ENCODE peak calls at places on chromosomes 3 and 15, in five cellular contexts. J is stomach, N is SJSA1, B is fibroblast of lung, I is cardiac muscle cell. F is an unnamed sample.
A peak's percentile ranks its signal among the peaks of the same experiment; 100 is the strongest.

GRCh38 chr15:33988384-33988783 is 20.1 kb downstream of the CHRM5 start:
- DNase-seq in J (no peak), N (no peak), B (peak; percentile 12), I (no peak), F (no peak)

GRCh38 chr15:96331942-96332853 is 1.7 kb downstream of the NR2F2 start:
- DNase-seq in J (no peak), N (no peak), B (peak; percentile 44), I (peak; percentile 66), F (no peak)

GRCh38 chr3:196518999-196519737 is 4.0 kb upstream of the SMCO1 start:
- DNase-seq in J (peak; percentile 67), N (peak; percentile 84), B (peak; percentile 79), I (peak; percentile 79), F (peak; percentile 56)

GRCh38 chr3:127746400-127747057 is 73.8 kb downstream of the ABTB1 start:
- DNase-seq in J (no peak), N (peak; percentile 79), B (no peak), I (no peak), F (no peak)

GRCh38 chr15:82647835-82648256 is 683 bp upstream of the CPEB1 start:
- DNase-seq in J (no peak), N (no peak), B (no peak), I (no peak), F (no peak)

GRCh38 chr15:34621675-34622074 is 38.2 kb upstream of the GOLGA8B start:
- DNase-seq in J (no peak), N (no peak), B (peak; percentile 56), I (peak; percentile 7), F (no peak)

GRCh38 chr15:98889930-98890695 is 117.5 kb downstream of the PGPEP1L start:
- DNase-seq in J (no peak), N (peak; percentile 59), B (peak; percentile 75), I (peak; percentile 63), F (no peak)

GRCh38 chr3:159234306-159234705 is 432.5 kb downstream of the MFSD1 start:
- DNase-seq in J (no peak), N (no peak), B (no peak), I (peak; percentile 10), F (no peak)

GRCh38 chr3:195226445-195226844 is 44.5 kb downstream of the XXYLT1 start:
- DNase-seq in J (peak; percentile 13), N (peak; percentile 13), B (no peak), I (no peak), F (no peak)

GRCh38 chr15:71683401-71684274 is 126.7 kb upstream of the NR2E3 start:
- DNase-seq in J (no peak), N (no peak), B (no peak), I (no peak), F (no peak)

GRCh38 chr15:89714775-89715174 is 24.2 kb downstream of the WDR93 start:
- DNase-seq in J (no peak), N (no peak), B (no peak), I (peak; percentile 86), F (no peak)

GRCh38 chr3:117226932-117227331 is 517.4 kb downstream of the TUSC7 start:
- DNase-seq in J (no peak), N (no peak), B (no peak), I (no peak), F (no peak)

GRCh38 chr3:181311186-181311585 is 321.6 kb upstream of the DNAJC19 start:
- DNase-seq in J (peak; percentile 46), N (no peak), B (no peak), I (no peak), F (no peak)

DNA sequence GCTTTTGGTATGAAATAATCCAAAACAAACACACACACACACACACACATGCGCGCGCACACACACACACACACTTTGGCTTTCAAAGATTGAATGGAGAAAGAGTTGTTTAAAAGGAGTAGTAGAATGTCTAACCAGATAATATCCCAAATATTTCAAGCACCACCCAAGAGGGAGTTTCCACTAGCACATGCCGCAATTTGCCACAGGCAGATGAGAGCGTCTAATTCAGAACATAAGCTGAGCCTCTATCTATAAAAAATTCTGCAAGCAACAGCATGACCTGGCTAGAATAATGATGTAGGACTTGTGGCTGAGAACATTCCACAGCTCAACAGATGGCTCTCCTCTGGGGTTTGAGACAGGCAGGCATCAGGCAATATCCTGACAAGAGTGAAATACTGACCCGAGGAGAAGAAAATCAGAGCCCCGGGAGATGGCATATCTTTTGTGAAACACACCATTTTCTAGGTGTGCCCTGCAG is 302.5 kb upstream of the GADL1 start:
- DNase-seq in J (no peak), N (peak; percentile 56), B (peak; percentile 66), I (peak; percentile 73), F (peak; percentile 59)
- H3K4me3 ChIP-seq in J (no peak overlapping the region), N (no peak overlapping the region), B (no peak overlapping the region), I (no peak overlapping the region), F (no peak overlapping the region)

GRCh38 chr15:85496551-85497545 is 116.4 kb downstream of the AKAP13 start:
- DNase-seq in J (peak; percentile 53), N (no peak), B (no peak), I (no peak), F (no peak)
- H3K4me1 ChIP-seq in J (peaks cover 68% of the 10 kb centered on the region), N (peaks cover 27% of the 10 kb centered on the region), B (peaks cover 4% of the 10 kb centered on the region), I (peaks cover 40% of the 10 kb centered on the region), F (no peaks in the 10 kb centered on the region)

DNA sequence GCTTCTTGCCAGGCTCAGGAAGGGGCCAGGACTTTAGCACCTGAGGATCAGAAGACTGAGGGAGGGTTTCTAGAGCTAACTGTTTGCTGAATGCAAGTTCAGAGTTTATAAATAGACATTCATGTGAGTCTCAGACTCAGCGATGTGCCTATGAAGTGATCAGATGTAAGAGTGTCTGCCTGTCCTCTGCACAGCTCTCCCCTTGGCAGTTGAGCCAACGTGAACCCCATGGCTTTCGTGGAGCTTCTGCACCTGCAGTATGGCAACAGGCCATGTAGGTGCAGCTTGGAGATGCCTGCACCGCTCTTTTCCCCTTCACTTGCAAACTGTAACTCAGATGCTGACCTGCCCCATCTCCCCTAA is 141.9 kb downstream of the CHDH start:
- DNase-seq in J (peak; percentile 7), N (no peak), B (no peak), I (no peak), F (no peak)
- H3K4me3 ChIP-seq in J (no peak overlapping the region), N (no peak overlapping the region), B (no peak overlapping the region), I (no peak overlapping the region), F (no peak overlapping the region)

GRCh38 chr3:158103131-158103955 is 2.9 kb downstream of the SHOX2 start:
- DNase-seq in J (peak; percentile 50), N (no peak), B (no peak), I (no peak), F (peak; percentile 86)
- H3K4me1 ChIP-seq in J (peaks cover 52% of the 10 kb centered on the region), N (peaks cover 19% of the 10 kb centered on the region), B (peaks cover 3% of the 10 kb centered on the region), I (no peaks in the 10 kb centered on the region), F (no peaks in the 10 kb centered on the region)

DNA sequence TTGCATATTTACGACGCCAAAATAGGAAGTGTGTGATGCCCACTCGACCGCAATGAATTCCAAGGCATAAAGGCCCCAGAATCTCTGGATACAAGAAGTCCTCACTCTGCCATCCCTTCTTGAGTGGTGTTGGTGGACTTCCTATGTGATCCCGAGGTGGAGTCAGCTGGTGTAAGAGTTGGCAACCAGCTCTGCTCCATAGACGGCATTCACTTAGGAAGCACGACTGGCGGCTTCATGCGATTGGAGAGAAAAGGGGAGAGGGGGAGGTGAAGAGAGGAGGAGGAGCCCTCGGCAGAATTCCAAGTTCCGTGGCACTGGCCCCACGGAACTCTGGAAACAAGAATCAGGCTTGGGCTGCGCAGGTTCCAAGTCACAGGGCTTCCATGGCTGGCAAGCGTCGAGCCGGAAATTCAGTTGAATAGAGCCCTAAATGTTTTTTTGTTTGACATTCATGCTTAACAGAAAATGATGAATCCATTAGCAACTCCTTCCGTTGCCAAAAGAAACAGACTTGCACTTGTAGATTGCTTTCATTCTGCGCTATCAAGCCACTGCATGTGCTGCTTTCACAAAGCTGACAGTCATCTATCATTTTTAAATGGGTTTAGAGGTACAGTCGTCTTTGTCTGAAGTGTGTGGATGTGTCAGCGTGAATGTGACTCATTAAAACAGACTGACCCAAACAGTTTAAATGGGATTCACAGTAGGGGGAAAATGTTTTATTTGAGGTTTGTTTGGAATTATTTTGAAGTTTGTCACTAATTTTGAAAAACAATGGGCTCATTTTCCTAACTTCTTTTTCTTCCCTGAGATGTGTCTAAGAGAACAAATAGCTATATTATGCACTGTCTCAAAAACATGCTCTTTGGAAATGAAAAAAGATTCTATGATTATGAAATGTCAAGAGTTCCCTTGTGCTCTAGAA is 428.3 kb upstream of the ATP11B start:
- DNase-seq in J (peak; percentile 78), N (peak; percentile 65), B (no peak), I (no peak), F (no peak)
- H3K4me3 ChIP-seq in J (peak overlapping the region; percentile 10), N (peak overlapping the region; percentile 15), B (no peak overlapping the region), I (no peak overlapping the region), F (no peak overlapping the region)

GRCh38 chr3:89570465-89570864 is 463.0 kb downstream of the EPHA3 start:
- DNase-seq in J (no peak), N (no peak), B (no peak), I (no peak), F (no peak)
- H3K4me1 ChIP-seq in J (peaks cover 4% of the 10 kb centered on the region), N (no peaks in the 10 kb centered on the region), B (peaks cover 2% of the 10 kb centered on the region), I (no peaks in the 10 kb centered on the region), F (no peaks in the 10 kb centered on the region)

DNA sequence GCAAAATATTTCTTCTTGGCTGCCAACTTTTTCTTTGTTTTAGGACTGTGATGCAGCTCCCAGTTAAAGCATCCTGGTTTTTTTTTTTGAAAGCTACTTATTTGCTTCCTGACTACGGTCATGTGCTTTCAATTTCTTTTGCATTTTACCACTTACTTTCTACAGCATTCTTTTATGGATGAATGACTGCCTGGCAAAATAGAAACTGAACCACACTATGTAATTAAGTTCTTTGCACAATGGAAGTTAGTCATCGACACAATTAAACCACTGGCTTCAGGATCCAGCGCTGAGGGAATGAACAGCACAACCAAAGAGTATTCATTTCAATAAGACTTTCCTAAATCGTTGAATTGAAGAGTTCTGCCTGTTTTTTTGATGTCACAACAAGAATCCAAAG is 82.2 kb upstream of the EPHA3 start:
- DNase-seq in J (no peak), N (no peak), B (no peak), I (no peak), F (no peak)
- H3K4me3 ChIP-seq in J (no peak overlapping the region), N (no peak overlapping the region), B (no peak overlapping the region), I (no peak overlapping the region), F (no peak overlapping the region)

GRCh38 chr3:126352476-126353454 is 4.4 kb downstream of the KLF15 start:
- DNase-seq in J (no peak), N (no peak), B (peak; percentile 87), I (peak; percentile 32), F (peak; percentile 63)
- H3K4me1 ChIP-seq in J (peaks cover 91% of the 10 kb centered on the region), N (peaks cover 20% of the 10 kb centered on the region), B (peaks cover 6% of the 10 kb centered on the region), I (peaks cover 6% of the 10 kb centered on the region), F (peaks cover 40% of the 10 kb centered on the region)

F was measured in tibial artery.